ENCODE peak calls at places on chromosomes 16 and 17, in five cellular contexts. C, P, X, E and D are unnamed samples.

GRCh38 chr16:72815348-72816318 is 232.3 kb downstream of the ZFHX3 start:
- DNase-seq in E (peak), X (no peak), C (no peak), P (no peak), D (no peak)

GRCh38 chr16:11612110-11612981 is 25.6 kb upstream of the LITAF start:
- DNase-seq in P (no peak), X (peak), C (no peak), E (no peak), D (no peak)

GRCh38 chr17:81020767-81021497 is 14.0 kb upstream of the BAIAP2 start:
- DNase-seq in C (no peak), P (no peak), E (no peak), X (no peak), D (no peak)

GRCh38 chr16:55824473-55824872 is 8.4 kb downstream of the CES1 start:
- DNase-seq in E (no peak), P (no peak), X (no peak), C (no peak), D (no peak)

GRCh38 chr16:13510425-13511151 is 409.4 kb upstream of the ERCC4 start:
- DNase-seq in E (no peak), C (no peak), P (no peak), X (peak), D (no peak)

GRCh38 chr17:68301438-68301959 is 10.2 kb downstream of the ARSG start:
- DNase-seq in C (no peak), E (no peak), P (no peak), X (no peak), D (no peak)

GRCh38 chr17:28738680-28739384 is 5.0 kb upstream of the TRAF4 start:
- DNase-seq in P (no peak), X (no peak), C (no peak), E (peak), D (no peak)

GRCh38 chr16:84823484-84823883 is 3.7 kb downstream of the CRISPLD2 start:
- DNase-seq in X (no peak), E (no peak), P (no peak), C (no peak), D (no peak)

GRCh38 chr16:10314811-10315210 is 71.0 kb upstream of the ATF7IP2 start:
- DNase-seq in E (no peak), P (no peak), C (no peak), X (peak), D (no peak)

GRCh38 chr16:78669994-78670393 is 570.5 kb downstream of the WWOX start:
- DNase-seq in C (no peak), E (no peak), P (no peak), X (no peak), D (no peak)

GRCh38 chr17:6452471-6453266 is 8.4 kb downstream of the PIMREG start:
- DNase-seq in C (no peak), X (no peak), E (no peak), P (no peak), D (no peak)

GRCh38 chr17:50514936-50515702 is 6.9 kb downstream of the MYCBPAP start:
- DNase-seq in P (peak), C (no peak), E (no peak), X (peak), D (no peak)

GRCh38 chr17:30426292-30426691 is 47.6 kb downstream of the CPD start:
- DNase-seq in E (no peak), X (no peak), P (no peak), C (no peak), D (no peak)

GRCh38 chr17:40819528-40820125 is 2.8 kb downstream of the KRT10 start:
- DNase-seq in E (no peak), X (peak), P (no peak), C (peak), D (no peak)

GRCh38 chr16:88456356-88457292 is 3.5 kb downstream of the ZFPM1 start:
- DNase-seq in P (no peak), C (no peak), E (no peak), X (no peak), D (no peak)

GRCh38 chr17:81429353-81429774 is 34.1 kb downstream of the BAHCC1 start:
- DNase-seq in X (no peak), P (no peak), C (no peak), E (no peak), D (no peak)

GRCh38 chr17:80694992-80695912 is 150.6 kb downstream of the RPTOR start:
- DNase-seq in C (no peak), P (no peak), E (no peak), X (peak), D (no peak)

GRCh38 chr17:41462705-41463104 is 4.5 kb downstream of the KRT32 start:
- DNase-seq in C (no peak), P (no peak), X (no peak), E (no peak), D (no peak)

GRCh38 chr17:60604686-60605334 is 4.8 kb downstream of the PPM1D start:
- DNase-seq in P (no peak), C (no peak), X (no peak), E (no peak), D (no peak)

GRCh38 chr17:3870871-3871306 is 22.0 kb downstream of the CAMKK1 start:
- DNase-seq in E (no peak), X (no peak), C (no peak), P (no peak), D (no peak)

GRCh38 chr17:14201595-14201994 is 35.1 kb downstream of the CDRT15 start:
- DNase-seq in X (no peak), E (no peak), P (no peak), C (no peak), D (no peak)

GRCh38 chr16:3454093-3454492 is 10.6 kb downstream of the NAA60 start:
- DNase-seq in X (peak), C (no peak), E (no peak), P (no peak), D (no peak)

GRCh38 chr16:89697616-89698331 is 3.7 kb downstream of the SPATA2L start:
- DNase-seq in E (no peak), X (no peak), C (no peak), P (no peak), D (no peak)

GRCh38 chr16:89701425-89702406 is at the start of gene SPATA2L:
- DNase-seq in C (peak), E (peak), X (peak), P (peak), D (peak)

GRCh38 chr16:89700649-89701424 is 668 bp downstream of the SPATA2L start:
- DNase-seq in X (peak), P (peak), E (no peak), C (peak), D (no peak)

GRCh38 chr16:89697161-89697615 is 4.3 kb downstream of the SPATA2L start:
- DNase-seq in P (no peak), C (no peak), E (no peak), X (no peak), D (no peak)

DNA sequence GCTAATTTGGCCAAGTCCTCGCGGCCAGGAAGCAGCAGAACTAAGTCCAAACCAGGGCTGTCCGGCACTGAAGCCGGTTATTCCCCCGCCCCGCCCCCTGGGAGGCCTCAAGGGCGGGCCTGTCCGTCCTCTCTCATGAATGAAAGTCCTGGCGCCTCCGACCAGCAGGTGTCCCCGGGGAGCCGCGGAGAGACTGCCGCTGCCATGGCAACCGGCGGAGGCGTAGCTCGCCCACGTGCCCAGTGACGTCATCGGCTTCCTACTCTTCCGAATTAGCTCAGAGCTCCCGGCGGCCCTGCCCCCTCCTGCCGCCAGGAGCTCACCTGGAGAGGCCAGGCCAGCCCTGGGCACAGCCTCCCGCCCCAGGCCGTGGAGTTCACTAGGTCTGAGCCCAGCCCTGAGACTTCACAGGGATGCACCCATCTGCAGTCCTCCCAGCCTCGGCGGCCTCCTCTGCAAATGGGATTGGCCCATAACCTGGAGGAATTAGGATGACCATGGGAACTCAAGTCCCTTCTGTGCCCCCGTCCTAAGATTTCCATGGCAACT is 1.3 kb downstream of the SPATA2L start:
- DNase-seq in E (peak), C (peak), X (peak), P (peak), D (peak)
- TF ChIP-seq SUZ12 in E (no peak), C (no peak), X (no peak), P (no peak), D (no peak)

GRCh38 chr17:75650874-75651273 is 16.1 kb downstream of the RECQL5 start:
- DNase-seq in P (no peak), C (no peak), X (no peak), E (no peak), D (no peak)

GRCh38 chr17:75652341-75652740 is 14.6 kb downstream of the RECQL5 start:
- DNase-seq in X (no peak), E (no peak), P (no peak), C (no peak), D (no peak)

GRCh38 chr17:75649687-75650086 is 16.5 kb downstream of the SMIM5 start:
- DNase-seq in E (no peak), P (no peak), C (no peak), X (no peak), D (no peak)

GRCh38 chr17:75654176-75654575 is 12.8 kb downstream of the RECQL5 start:
- DNase-seq in C (no peak), X (no peak), E (no peak), P (no peak), D (no peak)

DNA sequence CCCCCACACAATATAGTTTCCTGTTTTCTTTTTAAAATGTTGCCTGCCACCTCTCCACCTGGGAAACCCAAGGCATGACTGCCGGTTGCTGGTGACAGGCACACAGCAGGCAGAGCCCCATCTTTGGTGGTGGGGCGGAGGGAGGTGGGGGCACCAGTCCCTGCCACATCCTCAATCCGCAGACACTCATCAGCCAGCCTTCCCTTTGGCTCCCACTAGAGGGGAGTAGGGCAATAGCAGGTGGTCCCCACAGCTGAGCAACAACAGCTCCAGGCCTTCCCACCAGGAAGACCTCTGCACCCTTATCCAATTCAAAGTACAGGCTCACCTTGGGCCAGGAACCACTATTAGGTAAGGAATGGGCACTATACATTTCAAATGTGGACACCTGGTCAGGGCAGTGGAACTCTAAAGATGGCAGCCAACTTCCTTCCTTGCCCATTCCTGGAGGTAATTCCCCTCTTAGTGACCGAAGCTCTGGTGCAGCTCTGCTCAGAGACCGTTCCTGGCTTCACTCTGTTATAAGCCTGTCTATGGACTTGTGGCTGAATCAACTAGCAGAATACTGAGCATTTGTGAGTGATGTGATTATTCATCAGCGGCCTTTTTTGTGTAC is 13.9 kb downstream of the RECQL5 start:
- DNase-seq in E (no peak), P (no peak), C (peak), X (peak), D (peak)
- TF ChIP-seq SUZ12 in E (no peak), P (no peak), C (no peak), X (no peak), D (no peak)

DNA sequence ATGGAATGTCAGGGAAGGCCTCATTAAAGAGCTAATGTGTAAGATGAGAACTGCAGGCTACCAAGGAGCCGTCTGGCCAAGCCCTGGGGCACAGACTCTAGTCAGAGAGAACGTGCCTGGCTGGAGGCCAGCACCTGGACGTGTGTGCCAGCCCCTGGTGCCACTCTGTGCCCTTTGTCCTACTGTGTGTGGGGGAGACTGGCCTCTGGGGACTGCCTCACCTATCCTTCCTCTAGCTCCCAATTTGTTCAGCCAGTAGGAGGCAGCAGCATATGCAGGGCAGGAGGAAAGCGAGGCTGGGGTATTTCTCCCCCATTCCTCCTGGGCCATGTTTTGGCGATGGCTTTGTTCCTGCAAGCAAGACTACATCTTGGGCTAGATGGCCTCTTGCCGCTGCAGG is 37.1 kb downstream of the KNOP1 start:
- DNase-seq in X (no peak), E (no peak), C (no peak), P (no peak), D (peak)
- TF ChIP-seq SUZ12 in X (no peak), E (no peak), C (no peak), P (no peak), D (no peak)

GRCh38 chr17:37170881-37171460 is 204.8 kb upstream of the C17orf78 start:
- DNase-seq in P (peak), E (no peak), X (no peak), C (no peak), D (peak)

GRCh38 chr17:37167756-37168155 is 208.0 kb upstream of the C17orf78 start:
- DNase-seq in P (no peak), C (no peak), X (no peak), E (no peak), D (no peak)

GRCh38 chr17:37168731-37169353 is 206.9 kb upstream of the C17orf78 start:
- DNase-seq in E (no peak), X (peak), C (no peak), P (no peak), D (no peak)
- TF ChIP-seq SUZ12 in E (no peak), X (no peak), C (no peak), P (no peak), D (no peak)

DNA sequence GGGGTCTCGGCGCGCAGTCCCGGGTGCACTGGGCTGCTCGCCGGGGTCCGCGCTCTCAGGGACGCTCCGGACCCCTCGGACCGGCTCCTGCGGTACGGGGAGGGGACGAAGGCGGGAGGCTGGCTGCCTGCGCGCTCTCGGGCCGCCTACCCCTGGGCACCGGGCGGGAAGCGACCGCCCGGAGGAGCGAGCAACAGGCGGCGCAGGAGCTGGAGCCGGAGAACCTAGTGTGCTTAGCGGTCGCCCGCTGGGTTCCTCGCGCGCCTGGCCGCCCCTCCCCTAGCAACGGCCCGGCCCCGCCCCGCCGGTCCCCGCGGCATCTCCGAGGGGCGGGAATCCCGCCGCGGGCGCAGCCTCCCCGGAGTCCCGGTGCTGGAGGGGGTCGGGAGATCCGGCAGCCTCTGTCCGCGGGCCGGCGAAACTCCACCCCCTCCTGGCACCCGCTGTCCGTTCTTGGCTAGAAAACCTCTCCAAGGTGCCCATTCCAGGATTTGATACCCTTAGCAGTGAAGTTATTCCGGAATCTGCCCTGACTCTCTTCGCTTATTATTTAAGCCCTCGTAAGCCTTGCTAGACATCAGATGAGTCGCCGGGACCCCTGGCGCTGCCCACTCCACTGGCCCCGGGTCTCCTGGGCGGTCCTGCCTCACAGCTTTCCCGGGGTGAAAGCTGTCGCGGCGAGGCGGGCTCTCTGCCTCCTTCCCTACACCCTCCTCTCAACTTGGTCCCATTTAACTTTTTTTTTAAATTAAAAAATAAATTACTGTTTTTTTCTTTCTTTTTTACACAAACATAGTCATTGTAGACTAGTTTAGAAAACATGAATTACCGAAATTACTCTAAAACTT is at the start of gene RPRML:
- DNase-seq in C (peak), P (no peak), E (no peak), X (no peak), D (peak)
- TF ChIP-seq SUZ12 in C (no peak), P (no peak), E (peak), X (no peak), D (peak)